ENCODE peak calls at places on chromosomes 1 and 21, in ten cellular contexts. E, K, U, L, T, J, D, P, O and G are unnamed samples.

GRCh38 chr1:169113613-169114119 is 7.2 kb downstream of the ATP1B1 start:
- DNase-seq in E (peak), K (no peak), U (no peak), L (no peak), T (no peak), J (peak), D (no peak), P (peak), O (peak), G (no peak)

GRCh38 chr1:53731201-53731600 is 7.8 kb downstream of the GLIS1 start:
- DNase-seq in E (no peak), K (no peak), U (no peak), L (no peak), T (no peak), J (no peak), D (no peak), P (no peak), O (no peak), G (no peak)

GRCh38 chr1:205294914-205295310 is 26.6 kb downstream of the NUAK2 start:
- DNase-seq in E (no peak), K (no peak), U (no peak), L (no peak), T (no peak), J (no peak), D (no peak), P (no peak), O (no peak), G (no peak)

GRCh38 chr1:5904551-5904950 is 87.7 kb downstream of the NPHP4 start:
- DNase-seq in E (no peak), K (no peak), U (no peak), L (no peak), T (no peak), J (no peak), D (no peak), P (no peak), O (no peak), G (no peak)

GRCh38 chr1:2226525-2227340 is 1.4 kb upstream of the SKI start:
- DNase-seq in E (no peak), K (no peak), U (no peak), L (no peak), T (no peak), J (no peak), D (no peak), P (no peak), O (no peak), G (no peak)

GRCh38 chr1:35477870-35478269 is 79.3 kb downstream of the KIAA0319L start:
- DNase-seq in E (no peak), K (no peak), U (no peak), L (no peak), T (no peak), J (no peak), D (no peak), P (no peak), O (no peak), G (no peak)

GRCh38 chr21:41369105-41369914 is 7.5 kb downstream of the MX2 start:
- DNase-seq in E (no peak), K (no peak), U (peak), L (no peak), T (peak), J (no peak), D (peak), P (peak), O (no peak), G (peak)

GRCh38 chr1:201745023-201745422 is 83.9 kb upstream of the IPO9 start:
- DNase-seq in E (peak), K (no peak), U (no peak), L (no peak), T (no peak), J (peak), D (no peak), P (no peak), O (peak), G (no peak)

GRCh38 chr1:200968469-200969410 is 54.8 kb downstream of the KIF21B start:
- DNase-seq in E (no peak), K (no peak), U (no peak), L (no peak), T (no peak), J (no peak), D (no peak), P (no peak), O (no peak), G (no peak)

GRCh38 chr1:66274634-66275033 is 259.3 kb upstream of the SGIP1 start:
- DNase-seq in E (no peak), K (no peak), U (no peak), L (no peak), T (no peak), J (no peak), D (no peak), P (no peak), O (peak), G (no peak)

GRCh38 chr1:51690285-51690961 is 73.5 kb downstream of the OSBPL9 start:
- DNase-seq in E (peak), K (no peak), U (no peak), L (no peak), T (no peak), J (no peak), D (no peak), P (no peak), O (peak), G (peak)

GRCh38 chr1:26784023-26784871 is 3.5 kb upstream of the PIGV start:
- DNase-seq in E (peak), K (no peak), U (peak), L (no peak), T (no peak), J (no peak), D (no peak), P (no peak), O (no peak), G (peak)

GRCh38 chr1:57835620-57836019 is 411.8 kb upstream of the DAB1 start:
- DNase-seq in E (no peak), K (no peak), U (peak), L (no peak), T (no peak), J (no peak), D (no peak), P (no peak), O (no peak), G (no peak)

GRCh38 chr1:112501810-112502641 is 6.7 kb upstream of the WNT2B start:
- DNase-seq in E (peak), K (peak), U (peak), L (no peak), T (peak), J (no peak), D (peak), P (no peak), O (peak), G (peak)

GRCh38 chr1:17599301-17600300 is 60.1 kb downstream of the ARHGEF10L start:
- DNase-seq in E (no peak), K (no peak), U (no peak), L (no peak), T (no peak), J (no peak), D (no peak), P (no peak), O (no peak), G (no peak)

GRCh38 chr1:233933339-233933738 is 28.9 kb downstream of the SLC35F3 start:
- DNase-seq in E (no peak), K (no peak), U (no peak), L (no peak), T (no peak), J (no peak), D (no peak), P (no peak), O (no peak), G (no peak)